ENCODE peak calls at places on chromosomes 5 and 9, in seven cellular contexts. N, G, P, F, U, C and I are unnamed samples.

GRCh38 chr5:773517-774264 is 10.8 kb downstream of the ZDHHC11B start:
- DNase-seq in G (no peak), N (no peak), F (no peak), P (no peak), C (no peak), U (no peak), I (no peak)

GRCh38 chr9:124110307-124110915 is 98.8 kb downstream of the LHX2 start:
- DNase-seq in G (peak; percentile 67), F (peak; percentile 47), C (peak; percentile 64), P (no peak), N (peak; percentile 51), U (peak; percentile 55), I (peak; percentile 23)

GRCh38 chr9:100720922-100721321 is 143.0 kb downstream of the CAVIN4 start:
- DNase-seq in P (no peak), G (no peak), F (no peak), C (peak; percentile 3), N (peak; percentile 20), U (no peak), I (no peak)

GRCh38 chr9:100084145-100084478 is 14.7 kb downstream of the ERP44 start:
- DNase-seq in U (no peak), P (no peak), N (no peak), F (no peak), C (no peak), G (no peak), I (no peak)

GRCh38 chr5:82091617-82092016 is 119.8 kb downstream of the ATG10 start:
- DNase-seq in N (no peak), G (no peak), P (no peak), F (no peak), C (no peak), U (no peak), I (no peak)

GRCh38 chr5:116824751-116825438 is 250.3 kb upstream of the SEMA6A start:
- DNase-seq in C (no peak), G (no peak), N (no peak), F (no peak), P (no peak), U (no peak), I (no peak)

GRCh38 chr5:138408023-138408422 is 30.8 kb upstream of the REEP2 start:
- DNase-seq in P (no peak), N (no peak), F (peak; percentile 5), G (peak; percentile 21), C (no peak), U (peak; percentile 44), I (no peak)

GRCh38 chr9:76699966-76700365 is 64.3 kb upstream of the PCA3 start:
- DNase-seq in N (peak; percentile 86), U (no peak), F (peak; percentile 89), G (no peak), P (no peak), C (peak; percentile 44), I (peak; percentile 41)

GRCh38 chr5:115241881-115242642 is 20.6 kb downstream of the PGGT1B start:
- DNase-seq in P (no peak), C (no peak), N (peak; percentile 6), G (no peak), U (no peak), F (no peak), I (no peak)

GRCh38 chr5:115979628-115980041 is 17.4 kb downstream of the LVRN start:
- DNase-seq in U (no peak), F (peak; percentile 97), P (no peak), G (no peak), N (peak; percentile 26), C (no peak), I (peak; percentile 44)

GRCh38 chr9:131582466-131583341 is 37.4 kb downstream of the PRRT1B start:
- DNase-seq in C (no peak), F (no peak), G (no peak), P (no peak), N (no peak), U (no peak), I (no peak)

GRCh38 chr9:136437839-136438547 is 1.7 kb downstream of the INPP5E start:
- DNase-seq in P (no peak), F (peak; percentile 12), U (no peak), G (no peak), C (no peak), N (peak; percentile 30), I (no peak)

GRCh38 chr5:73337586-73337985 is 111.0 kb downstream of the FOXD1 start:
- DNase-seq in F (no peak), P (no peak), G (no peak), C (no peak), N (no peak), U (no peak), I (no peak)

GRCh38 chr9:73270967-73271722 is 119.5 kb downstream of the ANXA1 start:
- DNase-seq in N (peak; percentile 93), P (no peak), U (no peak), G (no peak), F (peak; percentile 78), C (peak; percentile 73), I (peak; percentile 76)

GRCh38 chr5:482021-482420 is 39.0 kb downstream of the EXOC3 start:
- DNase-seq in F (no peak), C (no peak), U (no peak), G (no peak), N (no peak), P (no peak), I (no peak)

GRCh38 chr5:143511736-143512135 is 108.2 kb upstream of the NR3C1 start:
- DNase-seq in P (no peak), U (no peak), C (no peak), F (peak; percentile 65), N (no peak), G (no peak), I (no peak)

GRCh38 chr9:123642291-123643278 is 286.6 kb downstream of the CRB2 start:
- DNase-seq in P (no peak), F (no peak), G (peak; percentile 76), C (peak; percentile 28), U (peak; percentile 74), N (peak; percentile 10), I (peak; percentile 30)

GRCh38 chr5:174314261-174314660 is 268.8 kb downstream of the NSG2 start:
- DNase-seq in G (no peak), P (peak; percentile 42), N (no peak), F (no peak), C (no peak), U (no peak), I (no peak)

GRCh38 chr5:28397502-28397941 is 1359.1 kb upstream of the CDH9 start:
- DNase-seq in C (peak; percentile 70), N (peak; percentile 86), F (no peak), G (no peak), P (no peak), U (no peak), I (no peak)

GRCh38 chr5:10279925-10280720 is 27.6 kb downstream of the CMBL start:
- DNase-seq in P (no peak), N (no peak), C (no peak), G (no peak), U (no peak), F (no peak), I (no peak)

GRCh38 chr9:79131375-79131774 is 440.4 kb upstream of the TLE4 start:
- DNase-seq in G (no peak), C (no peak), F (no peak), N (no peak), U (no peak), P (no peak), I (no peak)

GRCh38 chr9:97638666-97639065 is 5.0 kb downstream of the NCBP1 start:
- DNase-seq in N (no peak), C (no peak), G (no peak), F (no peak), U (no peak), P (no peak), I (no peak)

GRCh38 chr9:127313042-127313560 is 48.5 kb downstream of the GARNL3 start:
- DNase-seq in U (no peak), P (no peak), N (no peak), C (no peak), F (no peak), G (no peak), I (no peak)
- H3K4me3 ChIP-seq in U (no peak overlapping the region), P (no peak overlapping the region), N (no peak overlapping the region), C (no peak overlapping the region), F (no peak overlapping the region), G (no peak overlapping the region), I (no peak overlapping the region)

DNA sequence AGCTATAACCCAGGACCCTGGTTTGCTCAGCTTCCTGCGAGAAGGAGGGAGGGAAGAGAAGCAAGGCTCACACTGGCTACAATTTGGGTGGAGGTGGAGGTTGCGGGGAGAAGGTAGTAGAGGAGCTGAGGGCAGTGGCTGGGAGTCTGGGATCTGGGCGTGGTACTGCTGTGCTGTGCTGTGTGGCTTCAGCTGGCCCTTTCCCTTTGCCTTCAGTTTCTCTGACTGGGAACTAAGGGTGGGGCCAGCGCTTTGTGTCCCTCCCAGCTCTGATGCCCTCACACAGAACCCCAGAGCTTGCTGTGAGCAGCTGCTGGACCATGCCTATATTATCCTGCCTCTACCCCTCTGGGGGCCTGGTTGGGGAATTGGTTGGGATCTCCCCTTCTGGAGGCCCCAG is 60.9 kb downstream of the RGS3 start:
- DNase-seq in C (no peak), F (no peak), G (peak; percentile 77), N (no peak), P (peak; percentile 73), U (peak; percentile 42), I (no peak)
- H3K4me3 ChIP-seq in C (no peak overlapping the region), F (no peak overlapping the region), G (no peak overlapping the region), N (no peak overlapping the region), P (no peak overlapping the region), U (no peak overlapping the region), I (no peak overlapping the region)

DNA sequence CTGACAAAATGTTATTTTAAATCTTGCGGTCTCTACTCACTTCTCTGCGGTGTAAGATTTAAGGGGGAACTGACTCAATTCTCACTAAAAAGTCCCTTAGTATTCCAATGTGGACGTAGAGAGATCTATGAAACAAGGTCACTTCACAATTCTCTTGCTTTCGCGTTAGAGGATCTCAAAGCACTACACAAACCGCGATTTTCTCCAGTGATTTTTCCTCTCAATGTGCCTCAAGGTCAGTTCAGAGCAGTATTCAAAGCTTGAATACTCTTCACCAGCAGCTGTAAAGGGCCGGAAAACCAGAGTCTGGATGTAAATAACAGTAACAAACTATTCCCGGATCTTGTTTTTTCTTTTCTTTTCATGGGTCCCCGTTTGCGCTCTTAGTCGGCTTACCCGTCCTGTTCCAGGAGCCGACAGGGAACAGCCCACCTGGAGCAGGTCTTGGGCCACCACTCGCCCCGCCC is 128.2 kb downstream of the TMEM161B start:
- DNase-seq in C (no peak), F (no peak), U (peak; percentile 44), G (no peak), N (peak; percentile 10), P (peak; percentile 53), I (no peak)
- H3K4me3 ChIP-seq in C (peak overlapping the region; percentile 56), F (peak overlapping the region; percentile 57), U (peak overlapping the region; percentile 46), G (peak overlapping the region; percentile 33), N (peak overlapping the region; percentile 60), P (peak overlapping the region; percentile 47), I (peak overlapping the region; percentile 48)

GRCh38 chr5:142211918-142212317 is 103.3 kb downstream of the NDFIP1 start:
- DNase-seq in G (no peak), F (no peak), P (no peak), N (no peak), U (no peak), C (no peak), I (no peak)

GRCh38 chr5:142219146-142219545 is 105.7 kb downstream of the SPRY4 start:
- DNase-seq in P (no peak), U (no peak), F (no peak), G (no peak), C (no peak), N (no peak), I (no peak)

GRCh38 chr5:142211013-142211412 is 102.4 kb downstream of the NDFIP1 start:
- DNase-seq in N (no peak), C (no peak), U (no peak), F (no peak), G (no peak), P (no peak), I (no peak)

GRCh38 chr5:142213077-142213476 is 104.5 kb downstream of the NDFIP1 start:
- DNase-seq in P (no peak), G (no peak), F (no peak), U (no peak), C (no peak), N (no peak), I (no peak)

GRCh38 chr5:142215915-142216681 is 107.5 kb downstream of the NDFIP1 start:
- DNase-seq in F (peak; percentile 98), U (no peak), C (peak; percentile 97), N (peak; percentile 99), G (peak; percentile 23), P (no peak), I (peak; percentile 94)
- H3K4me3 ChIP-seq in F (peak overlapping the region; percentile 33), U (no peak overlapping the region), C (no peak overlapping the region), N (peak overlapping the region; percentile 3), G (no peak overlapping the region), P (no peak overlapping the region), I (peak overlapping the region; percentile 8)